ENCODE peak calls at places on chromosome 7, in nine cellular contexts. A is fibroblast of the aortic adventitia, O is NCI-H748 treated with DMSO at 0.1 percent for 48 hours, I is ELR, P is GM04503, R is GM20000, Z is EH, W is RWPE1, N is tibial nerve. U is an unnamed sample.

GRCh38 chr7:29131678-29132077 is 14.7 kb downstream of the CPVL start:
- DNase-seq in A (no peak), O (no peak), I (no peak), P (no peak), R (no peak), Z (no peak), W (no peak), N (no peak), U (peak; percentile 81)

GRCh38 chr7:44538798-44539668 is 2.1 kb downstream of the NPC1L1 start:
- DNase-seq in A (no peak), O (no peak), I (no peak), P (no peak), R (no peak), Z (no peak), W (no peak), N (no peak), U (no peak)

GRCh38 chr7:129089521-129090212 is 34.8 kb upstream of the TNPO3 start:
- DNase-seq in A (peak; percentile 69), O (no peak), I (no peak), P (no peak), R (peak; percentile 39), Z (no peak), W (no peak), N (no peak), U (peak; percentile 52)

GRCh38 chr7:142303650-142304049 is 45.8 kb upstream of the PRSS58 start:
- DNase-seq in A (no peak), O (no peak), I (peak; percentile 37), P (no peak), R (peak; percentile 23), Z (no peak), W (no peak), N (no peak), U (no peak)

GRCh38 chr7:100968650-100969049 is 715 bp upstream of the MUC12 start:
- DNase-seq in A (no peak), O (no peak), I (no peak), P (no peak), R (no peak), Z (no peak), W (no peak), N (no peak), U (no peak)

GRCh38 chr7:117259626-117260025 is 63.2 kb downstream of the WNT2 start:
- DNase-seq in A (peak; percentile 81), O (no peak), I (peak; percentile 46), P (peak; percentile 69), R (no peak), Z (peak; percentile 85), W (no peak), N (no peak), U (no peak)

GRCh38 chr7:36765605-36766004 is 41.3 kb upstream of the AOAH start:
- DNase-seq in A (no peak), O (no peak), I (peak; percentile 4), P (no peak), R (no peak), Z (no peak), W (no peak), N (no peak), U (no peak)

GRCh38 chr7:93715234-93715633 is 140.7 kb upstream of the CALCR start:
- DNase-seq in A (peak; percentile 64), O (no peak), I (peak; percentile 56), P (no peak), R (peak; percentile 6), Z (peak; percentile 48), W (peak; percentile 33), N (peak; percentile 16), U (peak; percentile 22)

GRCh38 chr7:79741684-79742083 is 288.2 kb upstream of the MAGI2 start:
- DNase-seq in A (peak; percentile 12), O (no peak), I (peak; percentile 39), P (no peak), R (no peak), Z (no peak), W (no peak), N (no peak), U (no peak)

GRCh38 chr7:139321071-139321745 is 19.9 kb upstream of the FMC1 start:
- DNase-seq in A (peak; percentile 34), O (no peak), I (peak; percentile 55), P (peak; percentile 11), R (peak; percentile 13), Z (peak; percentile 40), W (no peak), N (no peak), U (no peak)

GRCh38 chr7:80916770-80917681 is 1.8 kb downstream of the SEMA3C start:
- DNase-seq in A (peak; percentile 83), O (no peak), I (peak; percentile 92), P (no peak), R (no peak), Z (peak; percentile 49), W (peak; percentile 70), N (no peak), U (no peak)

GRCh38 chr7:1027285-1028043 is 16.9 kb upstream of the GPR146 start:
- DNase-seq in A (peak; percentile 48), O (no peak), I (peak; percentile 60), P (no peak), R (no peak), Z (peak; percentile 46), W (peak; percentile 36), N (no peak), U (peak; percentile 60)

GRCh38 chr7:80869385-80869784 is 49.5 kb downstream of the SEMA3C start:
- DNase-seq in A (no peak), O (no peak), I (no peak), P (no peak), R (no peak), Z (no peak), W (no peak), N (no peak), U (no peak)

GRCh38 chr7:45087301-45088145 is 1.2 kb downstream of the NACAD start:
- DNase-seq in A (no peak), O (no peak), I (no peak), P (no peak), R (no peak), Z (no peak), W (no peak), N (no peak), U (no peak)

U was measured in thyroid gland.